ENCODE peak calls at places on chromosomes 13 and 19, in four cellular contexts. One of them, this sample, is unnamed.

GRCh38 chr13:34413538-34414210 is 528.4 kb upstream of the NBEA start:
- DNase-seq in germinal center: no peak
- DNase-seq in type B pancreatic cell: no peak
- DNase-seq in LHCN-M2: no peak
- DNase-seq in this sample: no peak

GRCh38 chr13:61362522-61362921 is 53.1 kb downstream of the PCDH20 start:
- DNase-seq in germinal center: no peak
- DNase-seq in type B pancreatic cell: no peak
- DNase-seq in LHCN-M2: no peak
- DNase-seq in this sample: no peak

GRCh38 chr13:80508031-80508430 is 167.1 kb upstream of the SPRY2 start:
- DNase-seq in germinal center: no peak
- DNase-seq in type B pancreatic cell: no peak
- DNase-seq in LHCN-M2: peak
- DNase-seq in this sample: no peak

GRCh38 chr19:277581-278165 is 13.5 kb downstream of the PLPP2 start:
- DNase-seq in germinal center: no peak
- DNase-seq in type B pancreatic cell: peak
- DNase-seq in LHCN-M2: no peak
- DNase-seq in this sample: no peak

GRCh38 chr19:53172892-53173291 is 14.0 kb upstream of the ZNF347 start:
- DNase-seq in germinal center: no peak
- DNase-seq in type B pancreatic cell: no peak
- DNase-seq in LHCN-M2: no peak
- DNase-seq in this sample: no peak

GRCh38 chr13:24033527-24034302 is 126.8 kb upstream of the SPATA13 start:
- DNase-seq in germinal center: no peak
- DNase-seq in type B pancreatic cell: no peak
- DNase-seq in LHCN-M2: peak
- DNase-seq in this sample: no peak

GRCh38 chr13:39144941-39145533 is 106.8 kb downstream of the NHLRC3 start:
- DNase-seq in germinal center: peak
- DNase-seq in type B pancreatic cell: no peak
- DNase-seq in LHCN-M2: peak
- DNase-seq in this sample: no peak

GRCh38 chr19:10551698-10552301 is 8.1 kb downstream of the ATG4D start:
- DNase-seq in germinal center: no peak
- DNase-seq in type B pancreatic cell: no peak
- DNase-seq in LHCN-M2: no peak
- DNase-seq in this sample: no peak

GRCh38 chr13:32811297-32811800 is 204.9 kb upstream of the KL start:
- DNase-seq in germinal center: peak
- DNase-seq in type B pancreatic cell: no peak
- DNase-seq in LHCN-M2: peak
- DNase-seq in this sample: no peak

GRCh38 chr13:49248433-49249002 is 793 bp downstream of the CDADC1 start:
- DNase-seq in germinal center: peak
- DNase-seq in type B pancreatic cell: no peak
- DNase-seq in LHCN-M2: peak
- DNase-seq in this sample: no peak

GRCh38 chr13:45361596-45362206 is 20.7 kb upstream of the TPT1 start:
- DNase-seq in germinal center: no peak
- DNase-seq in type B pancreatic cell: no peak
- DNase-seq in LHCN-M2: peak
- DNase-seq in this sample: no peak

GRCh38 chr19:46413262-46414031 is at the start of gene CCDC8:
- DNase-seq in germinal center: no peak
- DNase-seq in type B pancreatic cell: peak
- DNase-seq in LHCN-M2: peak
- DNase-seq in this sample: peak

GRCh38 chr13:46183018-46183940 is 1.3 kb upstream of the LCP1 start:
- DNase-seq in germinal center: peak
- DNase-seq in type B pancreatic cell: no peak
- DNase-seq in LHCN-M2: no peak
- DNase-seq in this sample: no peak

GRCh38 chr19:50327461-50328256 is 1.5 kb downstream of the KCNC3 start:
- DNase-seq in germinal center: no peak
- DNase-seq in type B pancreatic cell: no peak
- DNase-seq in LHCN-M2: no peak
- DNase-seq in this sample: peak

GRCh38 chr13:110874508-110874960 is 40.3 kb downstream of the ANKRD10 start:
- DNase-seq in germinal center: peak
- DNase-seq in type B pancreatic cell: peak
- DNase-seq in LHCN-M2: peak
- DNase-seq in this sample: peak

This sample was measured in posterior vena cava.